ENCODE peak calls at places on chromosomes 12 and 14, in seven cellular contexts. One of them, this sample, is unnamed.

GRCh38 chr12:120104924-120105323 is 11.6 kb downstream of the RAB35 start:
- DNase-seq in upper lobe of right lung: no peak
- DNase-seq in tibial nerve: no peak
- DNase-seq in mammary epithelial cell: no peak
- DNase-seq in CD4-positive, CD25-positive, alpha-beta regulatory T cell: no peak
- DNase-seq in tibial artery: no peak
- DNase-seq in aorta: no peak
- DNase-seq in this sample: peak; percentile 81

GRCh38 chr14:71242237-71242748 is 335.0 kb downstream of the PCNX1 start:
- DNase-seq in upper lobe of right lung: no peak
- DNase-seq in tibial nerve: no peak
- DNase-seq in mammary epithelial cell: no peak
- DNase-seq in CD4-positive, CD25-positive, alpha-beta regulatory T cell: no peak
- DNase-seq in tibial artery: peak; percentile 30
- DNase-seq in aorta: peak; percentile 77
- DNase-seq in this sample: no peak

GRCh38 chr12:110038741-110039084 is 9.6 kb downstream of the C12orf76 start:
- DNase-seq in upper lobe of right lung: no peak
- DNase-seq in tibial nerve: no peak
- DNase-seq in mammary epithelial cell: no peak
- DNase-seq in CD4-positive, CD25-positive, alpha-beta regulatory T cell: no peak
- DNase-seq in tibial artery: no peak
- DNase-seq in aorta: no peak
- DNase-seq in this sample: no peak

GRCh38 chr12:132723764-132724140 is 13.1 kb downstream of the PGAM5 start:
- DNase-seq in upper lobe of right lung: no peak
- DNase-seq in tibial nerve: no peak
- DNase-seq in mammary epithelial cell: no peak
- DNase-seq in CD4-positive, CD25-positive, alpha-beta regulatory T cell: no peak
- DNase-seq in tibial artery: no peak
- DNase-seq in aorta: no peak
- DNase-seq in this sample: no peak

GRCh38 chr14:64983439-64984310 is 3.0 kb upstream of the FNTB start:
- DNase-seq in upper lobe of right lung: no peak
- DNase-seq in tibial nerve: no peak
- DNase-seq in mammary epithelial cell: peak; percentile 48
- DNase-seq in CD4-positive, CD25-positive, alpha-beta regulatory T cell: peak; percentile 66
- DNase-seq in tibial artery: no peak
- DNase-seq in aorta: no peak
- DNase-seq in this sample: peak; percentile 66

GRCh38 chr14:97544581-97544980 is 747.4 kb downstream of the VRK1 start:
- DNase-seq in upper lobe of right lung: no peak
- DNase-seq in tibial nerve: no peak
- DNase-seq in mammary epithelial cell: no peak
- DNase-seq in CD4-positive, CD25-positive, alpha-beta regulatory T cell: no peak
- DNase-seq in tibial artery: peak; percentile 37
- DNase-seq in aorta: no peak
- DNase-seq in this sample: no peak

GRCh38 chr12:25734529-25735180 is 181.6 kb upstream of the LMNTD1 start:
- DNase-seq in upper lobe of right lung: no peak
- DNase-seq in tibial nerve: no peak
- DNase-seq in mammary epithelial cell: no peak
- DNase-seq in CD4-positive, CD25-positive, alpha-beta regulatory T cell: no peak
- DNase-seq in tibial artery: no peak
- DNase-seq in aorta: no peak
- DNase-seq in this sample: no peak

GRCh38 chr12:9787340-9787737 is 26.6 kb upstream of the CD69 start:
- DNase-seq in upper lobe of right lung: no peak
- DNase-seq in tibial nerve: no peak
- DNase-seq in mammary epithelial cell: no peak
- DNase-seq in CD4-positive, CD25-positive, alpha-beta regulatory T cell: no peak
- DNase-seq in tibial artery: no peak
- DNase-seq in aorta: no peak
- DNase-seq in this sample: no peak

GRCh38 chr14:53295985-53296582 is 143.0 kb upstream of the DDHD1 start:
- DNase-seq in upper lobe of right lung: no peak
- DNase-seq in tibial nerve: peak; percentile 50
- DNase-seq in mammary epithelial cell: peak; percentile 19
- DNase-seq in CD4-positive, CD25-positive, alpha-beta regulatory T cell: peak; percentile 37
- DNase-seq in tibial artery: no peak
- DNase-seq in aorta: no peak
- DNase-seq in this sample: peak; percentile 20

GRCh38 chr14:96078687-96079016 is 39.5 kb downstream of the C14orf132 start:
- DNase-seq in upper lobe of right lung: no peak
- DNase-seq in tibial nerve: no peak
- DNase-seq in mammary epithelial cell: no peak
- DNase-seq in CD4-positive, CD25-positive, alpha-beta regulatory T cell: no peak
- DNase-seq in tibial artery: no peak
- DNase-seq in aorta: no peak
- DNase-seq in this sample: no peak

GRCh38 chr14:52081964-52082363 is 13.1 kb upstream of the NID2 start:
- DNase-seq in upper lobe of right lung: no peak
- DNase-seq in tibial nerve: no peak
- DNase-seq in mammary epithelial cell: no peak
- DNase-seq in CD4-positive, CD25-positive, alpha-beta regulatory T cell: no peak
- DNase-seq in tibial artery: no peak
- DNase-seq in aorta: no peak
- DNase-seq in this sample: no peak

GRCh38 chr14:74491952-74492351 is 1.2 kb downstream of the NPC2 start:
- DNase-seq in upper lobe of right lung: no peak
- DNase-seq in tibial nerve: no peak
- DNase-seq in mammary epithelial cell: peak; percentile 54
- DNase-seq in CD4-positive, CD25-positive, alpha-beta regulatory T cell: no peak
- DNase-seq in tibial artery: peak; percentile 23
- DNase-seq in aorta: no peak
- DNase-seq in this sample: peak; percentile 48

GRCh38 chr12:1630081-1630826 is 1.2 kb downstream of the WNT5B start:
- DNase-seq in upper lobe of right lung: peak; percentile 73
- DNase-seq in tibial nerve: no peak
- DNase-seq in mammary epithelial cell: no peak
- DNase-seq in CD4-positive, CD25-positive, alpha-beta regulatory T cell: no peak
- DNase-seq in tibial artery: peak; percentile 55
- DNase-seq in aorta: peak; percentile 83
- DNase-seq in this sample: peak; percentile 64

GRCh38 chr14:59464651-59465569 is at the start of gene GPR135:
- DNase-seq in upper lobe of right lung: peak; percentile 83
- DNase-seq in tibial nerve: peak; percentile 37
- DNase-seq in mammary epithelial cell: peak; percentile 26
- DNase-seq in CD4-positive, CD25-positive, alpha-beta regulatory T cell: peak; percentile 62
- DNase-seq in tibial artery: peak; percentile 71
- DNase-seq in aorta: peak; percentile 92
- DNase-seq in this sample: peak; percentile 11

GRCh38 chr14:63266106-63266505 is 52.6 kb downstream of the GPHB5 start:
- DNase-seq in upper lobe of right lung: no peak
- DNase-seq in tibial nerve: no peak
- DNase-seq in mammary epithelial cell: peak; percentile 82
- DNase-seq in CD4-positive, CD25-positive, alpha-beta regulatory T cell: no peak
- DNase-seq in tibial artery: no peak
- DNase-seq in aorta: no peak
- DNase-seq in this sample: no peak

GRCh38 chr14:75370416-75371205 is 57.2 kb upstream of the JDP2 start:
- DNase-seq in upper lobe of right lung: no peak
- DNase-seq in tibial nerve: no peak
- DNase-seq in mammary epithelial cell: no peak
- DNase-seq in CD4-positive, CD25-positive, alpha-beta regulatory T cell: no peak
- DNase-seq in tibial artery: no peak
- DNase-seq in aorta: no peak
- DNase-seq in this sample: no peak

GRCh38 chr12:80761818-80762217 is 45.1 kb downstream of the MYF5 start:
- DNase-seq in upper lobe of right lung: no peak
- DNase-seq in tibial nerve: no peak
- DNase-seq in mammary epithelial cell: no peak
- DNase-seq in CD4-positive, CD25-positive, alpha-beta regulatory T cell: no peak
- DNase-seq in tibial artery: no peak
- DNase-seq in aorta: no peak
- DNase-seq in this sample: no peak

GRCh38 chr12:111034148-111034910 is 114.0 kb upstream of the MYL2 start:
- DNase-seq in upper lobe of right lung: no peak
- DNase-seq in tibial nerve: no peak
- DNase-seq in mammary epithelial cell: peak; percentile 8
- DNase-seq in CD4-positive, CD25-positive, alpha-beta regulatory T cell: no peak
- DNase-seq in tibial artery: no peak
- DNase-seq in aorta: no peak
- DNase-seq in this sample: no peak

GRCh38 chr12:24034160-24034559 is 84.7 kb upstream of the SOX5 start:
- DNase-seq in upper lobe of right lung: no peak
- DNase-seq in tibial nerve: no peak
- DNase-seq in mammary epithelial cell: no peak
- DNase-seq in CD4-positive, CD25-positive, alpha-beta regulatory T cell: no peak
- DNase-seq in tibial artery: no peak
- DNase-seq in aorta: no peak
- DNase-seq in this sample: no peak

GRCh38 chr12:53995311-53996187 is 4.4 kb upstream of the HOXC9 start:
- DNase-seq in upper lobe of right lung: no peak
- DNase-seq in tibial nerve: no peak
- DNase-seq in mammary epithelial cell: peak; percentile 62
- DNase-seq in CD4-positive, CD25-positive, alpha-beta regulatory T cell: no peak
- DNase-seq in tibial artery: peak; percentile 76
- DNase-seq in aorta: peak; percentile 90
- DNase-seq in this sample: peak; percentile 62

GRCh38 chr14:75223664-75224154 is 47.3 kb upstream of the TMED10 start:
- DNase-seq in upper lobe of right lung: no peak
- DNase-seq in tibial nerve: no peak
- DNase-seq in mammary epithelial cell: no peak
- DNase-seq in CD4-positive, CD25-positive, alpha-beta regulatory T cell: no peak
- DNase-seq in tibial artery: peak; percentile 59
- DNase-seq in aorta: no peak
- DNase-seq in this sample: peak; percentile 86

GRCh38 chr14:96039633-96040311 is 610 bp downstream of the C14orf132 start:
- DNase-seq in upper lobe of right lung: peak; percentile 73
- DNase-seq in tibial nerve: no peak
- DNase-seq in mammary epithelial cell: no peak
- DNase-seq in CD4-positive, CD25-positive, alpha-beta regulatory T cell: no peak
- DNase-seq in tibial artery: peak; percentile 30
- DNase-seq in aorta: peak; percentile 81
- DNase-seq in this sample: no peak

GRCh38 chr14:68283378-68284123 is 464.0 kb downstream of the RAD51B start:
- DNase-seq in upper lobe of right lung: no peak
- DNase-seq in tibial nerve: no peak
- DNase-seq in mammary epithelial cell: no peak
- DNase-seq in CD4-positive, CD25-positive, alpha-beta regulatory T cell: peak; percentile 71
- DNase-seq in tibial artery: peak; percentile 32
- DNase-seq in aorta: peak; percentile 72
- DNase-seq in this sample: peak; percentile 58

GRCh38 chr12:82415402-82415801 is 57.1 kb downstream of the METTL25 start:
- DNase-seq in upper lobe of right lung: no peak
- DNase-seq in tibial nerve: no peak
- DNase-seq in mammary epithelial cell: peak; percentile 60
- DNase-seq in CD4-positive, CD25-positive, alpha-beta regulatory T cell: no peak
- DNase-seq in tibial artery: no peak
- DNase-seq in aorta: no peak
- DNase-seq in this sample: no peak

GRCh38 chr12:50734409-50735263 is 29.3 kb upstream of the ATF1 start:
- DNase-seq in upper lobe of right lung: no peak
- DNase-seq in tibial nerve: peak; percentile 13
- DNase-seq in mammary epithelial cell: no peak
- DNase-seq in CD4-positive, CD25-positive, alpha-beta regulatory T cell: peak; percentile 6
- DNase-seq in tibial artery: no peak
- DNase-seq in aorta: no peak
- DNase-seq in this sample: peak; percentile 6

DNA sequence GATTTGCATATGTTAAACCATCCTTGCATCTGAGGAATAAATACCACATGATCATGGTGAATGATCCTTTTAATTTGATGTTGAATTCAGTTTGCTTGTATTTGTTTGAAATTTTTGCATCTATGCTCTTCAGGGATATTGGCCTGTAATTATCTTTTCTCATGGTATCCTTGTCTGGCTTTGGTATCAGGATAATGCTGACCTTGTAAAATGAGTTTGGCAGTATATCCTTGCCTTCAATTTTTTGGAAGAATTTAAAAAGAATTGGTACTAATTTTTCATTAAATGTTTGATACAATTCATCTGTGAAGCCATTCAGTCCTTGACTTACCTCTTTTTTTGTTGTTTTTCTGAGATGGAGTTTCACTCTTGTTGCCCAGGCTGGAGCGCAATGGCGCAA is 85.2 kb downstream of the E2F7 start:
- DNase-seq in upper lobe of right lung: no peak
- DNase-seq in tibial nerve: no peak
- DNase-seq in mammary epithelial cell: no peak
- DNase-seq in CD4-positive, CD25-positive, alpha-beta regulatory T cell: no peak
- DNase-seq in tibial artery: no peak
- DNase-seq in aorta: no peak
- DNase-seq in this sample: no peak
- H3K4me3 ChIP-seq in upper lobe of right lung: no peak overlapping the region
- H3K4me3 ChIP-seq in tibial nerve: no peak overlapping the region
- H3K4me3 ChIP-seq in mammary epithelial cell: no peak overlapping the region
- H3K4me3 ChIP-seq in CD4-positive, CD25-positive, alpha-beta regulatory T cell: no peak overlapping the region
- H3K4me3 ChIP-seq in tibial artery: no peak overlapping the region
- H3K4me3 ChIP-seq in aorta: no peak overlapping the region
- H3K4me3 ChIP-seq in this sample: no peak overlapping the region

DNA sequence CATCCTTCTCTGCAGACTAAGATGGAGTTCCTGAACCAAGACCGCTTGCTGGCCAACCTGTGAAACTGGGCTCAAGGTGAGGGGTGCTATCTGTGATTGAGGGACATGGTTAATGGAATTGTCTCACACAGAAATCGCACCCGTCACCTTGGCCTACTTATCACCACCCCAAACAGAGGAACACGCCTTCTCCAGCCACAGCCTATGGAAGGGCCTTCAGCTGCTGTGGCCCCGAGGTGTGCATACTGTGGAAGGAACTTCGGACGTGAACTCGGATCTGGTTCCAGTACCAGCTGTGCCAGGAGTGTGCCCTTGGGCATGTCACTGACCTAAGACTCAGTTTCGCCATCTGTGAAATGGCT is 44.4 kb downstream of the EVL start:
- DNase-seq in upper lobe of right lung: no peak
- DNase-seq in tibial nerve: no peak
- DNase-seq in mammary epithelial cell: no peak
- DNase-seq in CD4-positive, CD25-positive, alpha-beta regulatory T cell: no peak
- DNase-seq in tibial artery: peak; percentile 12
- DNase-seq in aorta: no peak
- DNase-seq in this sample: no peak
- H3K4me1 ChIP-seq in upper lobe of right lung: peaks cover 41% of the 10 kb centered on the region
- H3K4me1 ChIP-seq in tibial nerve: peaks cover 38% of the 10 kb centered on the region
- H3K4me1 ChIP-seq in mammary epithelial cell: peaks cover 27% of the 10 kb centered on the region
- H3K4me1 ChIP-seq in CD4-positive, CD25-positive, alpha-beta regulatory T cell: peaks cover 54% of the 10 kb centered on the region
- H3K4me1 ChIP-seq in tibial artery: peaks cover 34% of the 10 kb centered on the region
- H3K4me1 ChIP-seq in aorta: peaks cover 5% of the 10 kb centered on the region
- H3K4me1 ChIP-seq in this sample: no peaks in the 10 kb centered on the region

DNA sequence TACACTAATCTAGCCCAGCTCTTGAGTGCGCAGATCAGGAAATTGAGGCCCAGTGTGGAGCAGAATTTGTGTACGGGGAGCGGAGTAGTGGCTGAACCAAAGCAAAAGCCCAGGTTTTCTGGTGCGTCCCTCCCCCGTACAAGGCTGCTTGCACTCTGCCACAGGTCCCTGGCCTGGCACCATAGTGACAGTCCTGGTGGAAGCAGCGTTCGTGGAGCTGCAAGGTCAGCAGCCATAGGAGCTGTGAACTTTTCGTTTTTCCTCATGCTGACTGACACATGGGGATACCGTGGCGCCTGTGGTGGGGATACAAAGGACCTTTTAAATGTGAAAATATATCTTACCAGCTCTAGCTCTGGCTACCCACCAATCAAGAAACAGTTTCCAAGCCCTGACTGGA is 1.8 kb downstream of the EVL start:
- DNase-seq in upper lobe of right lung: no peak
- DNase-seq in tibial nerve: no peak
- DNase-seq in mammary epithelial cell: no peak
- DNase-seq in CD4-positive, CD25-positive, alpha-beta regulatory T cell: no peak
- DNase-seq in tibial artery: no peak
- DNase-seq in aorta: no peak
- DNase-seq in this sample: no peak
- H3K4me3 ChIP-seq in upper lobe of right lung: peak overlapping the region; percentile 43
- H3K4me3 ChIP-seq in tibial nerve: peak overlapping the region; percentile 31
- H3K4me3 ChIP-seq in mammary epithelial cell: no peak overlapping the region
- H3K4me3 ChIP-seq in CD4-positive, CD25-positive, alpha-beta regulatory T cell: peak overlapping the region; percentile 100
- H3K4me3 ChIP-seq in tibial artery: no peak overlapping the region
- H3K4me3 ChIP-seq in aorta: no peak overlapping the region
- H3K4me3 ChIP-seq in this sample: no peak overlapping the region

GRCh38 chr12:57242329-57242690 is 8.7 kb downstream of the STAC3 start:
- DNase-seq in upper lobe of right lung: peak; percentile 71
- DNase-seq in tibial nerve: no peak
- DNase-seq in mammary epithelial cell: no peak
- DNase-seq in CD4-positive, CD25-positive, alpha-beta regulatory T cell: no peak
- DNase-seq in tibial artery: no peak
- DNase-seq in aorta: no peak
- DNase-seq in this sample: no peak
- H3K4me1 ChIP-seq in upper lobe of right lung: peaks cover 56% of the 10 kb centered on the region
- H3K4me1 ChIP-seq in tibial nerve: peaks cover 70% of the 10 kb centered on the region
- H3K4me1 ChIP-seq in mammary epithelial cell: peaks cover 44% of the 10 kb centered on the region
- H3K4me1 ChIP-seq in CD4-positive, CD25-positive, alpha-beta regulatory T cell: peaks cover 67% of the 10 kb centered on the region
- H3K4me1 ChIP-seq in tibial artery: peaks cover 57% of the 10 kb centered on the region
- H3K4me1 ChIP-seq in aorta: no peaks in the 10 kb centered on the region
- H3K4me1 ChIP-seq in this sample: peaks cover 3% of the 10 kb centered on the region